ENCODE peak calls at places on chromosomes 7 and 10, in four cellular contexts. Y is fibroblast of lung, I is GM23338, W is endothelial cell of umbilical vein. R is an unnamed sample. For H3K4me1, the result is how much of the 10 kb centered on the place peaks cover.

GRCh38 chr10:17206210-17206709 is 4.8 kb upstream of the TRDMT1 start:
- DNase-seq in Y (peak), I (no peak), W (peak), R (no peak)

GRCh38 chr7:152902870-152903860 is 143.6 kb downstream of the ACTR3B start:
- DNase-seq in Y (no peak), I (no peak), W (no peak), R (no peak)

GRCh38 chr7:149302865-149303264 is 40.9 kb downstream of the ZNF783 start:
- DNase-seq in Y (no peak), I (no peak), W (no peak), R (no peak)

GRCh38 chr7:7662527-7662926 is 22.0 kb downstream of the UMAD1 start:
- DNase-seq in Y (peak), I (peak), W (no peak), R (peak)

GRCh38 chr7:7857143-7857583 is 111.4 kb upstream of the GLCCI1 start:
- DNase-seq in Y (no peak), I (no peak), W (no peak), R (peak)

GRCh38 chr7:111409714-111410422 is 152.4 kb downstream of the IMMP2L start:
- DNase-seq in Y (peak), I (peak), W (no peak), R (no peak)

GRCh38 chr10:73641272-73642060 is at the start of gene MYOZ1:
- DNase-seq in Y (peak), I (peak), W (no peak), R (no peak)

GRCh38 chr10:61283066-61283465 is 170.1 kb downstream of the TMEM26 start:
- DNase-seq in Y (peak), I (no peak), W (no peak), R (no peak)

GRCh38 chr7:72785166-72785955 is 42.6 kb downstream of the TYW1B start:
- DNase-seq in Y (peak), I (no peak), W (no peak), R (no peak)

DNA sequence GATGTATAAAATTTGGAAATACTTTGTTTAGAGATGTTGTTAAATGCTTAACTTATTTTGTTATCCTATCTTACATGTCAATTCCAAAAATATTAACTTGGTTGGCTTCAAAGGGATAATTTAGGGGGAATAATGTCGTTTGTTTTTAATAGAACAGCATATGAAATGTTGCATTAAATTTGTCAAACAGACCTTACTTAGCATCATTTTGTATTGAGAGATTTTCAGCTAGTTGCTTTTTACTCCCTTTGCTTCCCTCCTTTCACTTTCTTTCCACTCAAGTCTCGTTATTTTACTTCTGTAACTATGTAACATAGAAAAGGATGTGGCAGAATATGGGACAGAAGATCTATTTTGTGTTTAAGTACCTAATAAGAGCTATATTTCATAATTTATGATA is 2.6 kb downstream of the PHYHIPL start:
- DNase-seq in Y (no peak), I (no peak), W (no peak), R (no peak)
- H3K4me3 ChIP-seq in Y (no peak), I (no peak), W (no peak), R (no peak)

DNA sequence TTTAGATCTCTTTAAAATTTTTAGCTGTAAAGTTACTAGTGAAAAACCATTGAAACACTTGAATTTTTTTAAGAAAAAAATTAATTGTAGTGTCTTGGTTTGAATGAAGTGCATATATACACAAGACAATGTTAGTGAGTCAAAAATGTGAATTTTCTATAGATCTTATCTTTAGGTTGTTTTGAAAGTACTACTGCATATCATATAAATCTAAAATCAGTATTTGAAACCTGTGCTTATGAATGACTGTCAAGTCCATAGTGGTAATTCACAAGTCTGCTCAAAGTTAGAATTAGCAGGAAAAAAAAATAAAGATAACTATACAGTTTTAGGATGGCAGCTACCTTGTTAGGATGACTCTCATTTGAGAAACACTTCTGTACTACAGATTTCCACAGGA is 25.0 kb downstream of the TES start:
- DNase-seq in Y (no peak), I (no peak), W (no peak), R (no peak)
- H3K4me1 ChIP-seq in Y (under half), I (under half), W (under half), R (half or more)

DNA sequence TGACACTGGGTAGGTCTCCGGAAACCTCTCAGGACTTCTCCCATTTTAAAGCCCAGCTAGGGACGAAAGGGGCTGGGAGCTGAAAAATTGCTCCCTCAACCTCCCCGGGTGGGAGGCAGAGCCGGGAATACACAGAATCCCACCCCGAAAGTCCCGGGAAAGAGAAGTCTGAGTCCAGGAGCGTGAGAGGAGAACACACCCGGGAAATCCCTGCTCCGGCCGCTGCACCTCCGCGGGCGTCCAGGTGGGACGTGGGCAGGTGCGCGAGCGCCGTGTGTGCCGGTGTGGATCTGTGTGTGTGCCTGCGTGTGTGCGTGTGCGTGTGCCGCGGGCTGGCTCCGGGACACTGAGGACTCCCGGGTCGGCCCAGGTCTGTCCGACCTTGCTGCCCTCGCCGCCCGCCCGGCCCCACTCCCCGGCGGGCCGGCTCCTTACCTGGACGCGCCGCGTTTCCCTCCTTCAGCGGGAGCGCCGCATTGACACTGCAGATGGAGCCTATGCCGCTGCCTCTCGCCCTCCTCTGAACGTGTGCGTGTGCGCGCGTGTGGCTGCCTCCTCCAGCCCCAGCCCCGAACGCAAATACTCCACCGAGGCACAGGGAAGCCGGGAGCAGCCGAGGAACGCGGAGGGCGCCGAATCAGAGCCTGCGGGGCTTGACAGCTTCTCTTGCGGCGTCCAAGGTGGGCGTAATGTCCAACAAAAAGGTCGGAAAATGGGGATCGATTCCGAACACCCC is at the start of gene PLXNA4:
- DNase-seq in Y (peak), I (peak), W (peak), R (peak)
- TF ChIP-seq EZH2 in Y (peak), I (peak), W (peak), R (peak)

DNA sequence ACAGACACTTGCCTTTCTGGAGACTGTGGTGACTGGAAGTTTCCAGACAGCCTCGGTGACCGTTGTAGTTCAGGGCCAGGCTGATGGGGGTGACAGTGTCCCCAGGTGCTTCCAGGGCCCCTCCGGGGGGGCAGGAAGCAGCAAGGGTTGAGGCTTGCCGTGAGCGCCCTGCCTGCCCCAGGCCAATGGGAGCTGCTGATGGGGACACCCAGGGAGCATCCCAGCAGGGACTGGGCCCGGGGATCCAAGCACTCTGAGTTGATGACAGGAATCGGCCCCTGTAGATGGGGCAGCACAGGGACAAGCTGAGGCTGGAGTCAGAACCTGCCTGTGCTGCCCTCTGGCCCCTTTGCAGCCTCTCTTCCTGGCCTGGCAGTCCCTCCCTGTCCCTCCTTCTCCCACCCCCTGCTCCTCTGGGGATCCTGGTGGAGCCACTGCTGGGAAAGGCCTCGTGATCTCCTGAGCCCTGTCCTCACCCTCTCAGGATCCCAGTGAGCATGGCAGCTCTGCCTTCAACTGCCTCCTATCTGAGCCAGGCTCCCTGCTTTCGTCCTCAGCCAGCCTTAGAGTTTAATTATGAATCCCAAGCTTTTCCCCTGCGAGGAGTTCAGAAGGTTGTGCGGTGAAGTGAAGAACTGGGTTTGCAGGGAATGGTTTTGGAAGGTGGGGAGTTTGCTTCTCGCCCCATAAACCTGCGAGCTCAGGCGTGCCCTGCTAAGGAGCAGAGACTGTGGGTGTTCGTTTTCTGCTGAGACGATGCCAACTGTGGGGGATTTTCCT is 84.7 kb downstream of the ADCY1 start:
- DNase-seq in Y (no peak), I (no peak), W (no peak), R (no peak)
- H3K4me3 ChIP-seq in Y (no peak), I (no peak), W (no peak), R (no peak)

GRCh38 chr7:80467069-80467468 is 44.8 kb downstream of the GNAT3 start:
- DNase-seq in Y (peak), I (no peak), W (peak), R (no peak)
- H3K4me1 ChIP-seq in Y (under half), I (under half), W (under half), R (under half)

GRCh38 chr10:44300666-44301649 is 83.9 kb downstream of the CXCL12 start:
- DNase-seq in Y (peak), I (no peak), W (no peak), R (no peak)
- TF ChIP-seq EZH2 in Y (no peak), I (no peak), W (no peak), R (no peak)

GRCh38 chr10:100837300-100837699 is 75.5 kb upstream of the SLF2 start:
- DNase-seq in Y (no peak), I (no peak), W (no peak), R (no peak)
- H3K4me3 ChIP-seq in Y (no peak), I (no peak), W (no peak), R (no peak)

GRCh38 chr10:71999360-72000072 is 35.3 kb downstream of the CHST3 start:
- DNase-seq in Y (peak), I (peak), W (peak), R (peak)
- H3K4me1 ChIP-seq in Y (under half), I (under half), W (under half), R (under half)

GRCh38 chr10:97097154-97097490 is 88.6 kb downstream of the SLIT1 start:
- DNase-seq in Y (no peak), I (no peak), W (no peak), R (no peak)
- TF ChIP-seq EZH2 in Y (no peak), I (no peak), W (no peak), R (no peak)